ENCODE peak calls at places on chromosomes 3 and 15, in four cellular contexts. J, C, W and T are unnamed samples.

GRCh38 chr3:178334239-178334638 is 202.0 kb upstream of the KCNMB2 start:
- DNase-seq in J (no peak), W (no peak), C (no peak), T (no peak)

GRCh38 chr15:77296773-77297337 is 123.0 kb downstream of the PEAK1 start:
- DNase-seq in J (no peak), W (no peak), C (no peak), T (peak)

GRCh38 chr3:42763023-42763422 is 10.0 kb downstream of the CCDC13 start:
- DNase-seq in J (peak), C (peak), W (no peak), T (no peak)

GRCh38 chr3:127137113-127137512 is 55.8 kb upstream of the PRR23E start:
- DNase-seq in W (no peak), C (no peak), J (no peak), T (no peak)

GRCh38 chr3:53254190-53254809 is 1.5 kb downstream of the TKT start:
- DNase-seq in J (peak), W (no peak), C (peak), T (no peak)

GRCh38 chr15:76460871-76461270 is 124.3 kb downstream of the ISL2 start:
- DNase-seq in W (no peak), J (peak), C (no peak), T (no peak)

GRCh38 chr15:96515391-96515790 is 184.9 kb downstream of the NR2F2 start:
- DNase-seq in W (no peak), J (no peak), C (no peak), T (no peak)

GRCh38 chr3:45311327-45311726 is 77.0 kb upstream of the LARS2 start:
- DNase-seq in C (no peak), W (no peak), J (no peak), T (no peak)

GRCh38 chr3:71064976-71065763 is 518.4 kb downstream of the FOXP1 start:
- DNase-seq in C (peak), W (peak), J (peak), T (peak)

GRCh38 chr3:126646662-126647061 is 8.3 kb downstream of the TXNRD3 start:
- DNase-seq in C (no peak), W (no peak), J (peak), T (no peak)

GRCh38 chr15:68404056-68404798 is 27.7 kb downstream of the ITGA11 start:
- DNase-seq in C (no peak), W (peak), J (no peak), T (no peak)

GRCh38 chr15:57235186-57235585 is 141.1 kb upstream of the CGNL1 start:
- DNase-seq in J (no peak), C (no peak), W (no peak), T (no peak)

GRCh38 chr15:60734846-60735245 is 255.9 kb upstream of the ICE2 start:
- DNase-seq in J (no peak), W (no peak), C (no peak), T (no peak)

GRCh38 chr3:42179110-42179725 is 86.8 kb downstream of the CCK start:
- DNase-seq in J (peak), C (no peak), W (peak), T (peak)

GRCh38 chr3:123202451-123202850 is 708 bp downstream of the SEC22A start:
- DNase-seq in C (peak), J (no peak), W (peak), T (peak)

GRCh38 chr3:171953300-171954022 is 85.9 kb upstream of the FNDC3B start:
- DNase-seq in J (no peak), C (no peak), W (no peak), T (peak)

GRCh38 chr15:75067123-75067854 is 43.9 kb downstream of the PPCDC start:
- DNase-seq in J (peak), C (no peak), W (no peak), T (no peak)

GRCh38 chr15:67130673-67131601 is 65.5 kb downstream of the SMAD3 start:
- DNase-seq in J (no peak), W (no peak), C (no peak), T (no peak)

GRCh38 chr3:57961828-57962447 is 46.3 kb upstream of the FLNB start:
- DNase-seq in C (peak), W (no peak), J (peak), T (no peak)

GRCh38 chr3:130968231-130968630 is 58.4 kb downstream of the ASTE1 start:
- DNase-seq in C (no peak), W (no peak), J (peak), T (no peak)

GRCh38 chr3:8500208-8500961 is 1.2 kb upstream of the LMCD1 start:
- DNase-seq in W (peak), J (peak), C (no peak), T (no peak)

GRCh38 chr3:24963762-24964625 is 464.1 kb upstream of the RARB start:
- DNase-seq in W (no peak), J (peak), C (peak), T (no peak)

GRCh38 chr15:39746176-39746575 is 36.5 kb downstream of the FSIP1 start:
- DNase-seq in C (no peak), J (no peak), W (no peak), T (no peak)

GRCh38 chr15:68309024-68309423 is 31.5 kb downstream of the FEM1B start:
- DNase-seq in W (no peak), C (no peak), J (peak), T (no peak)

GRCh38 chr3:193095366-193095765 is 145.7 kb upstream of the PLAAT1 start:
- DNase-seq in W (no peak), C (no peak), J (peak), T (no peak)

GRCh38 chr3:170002231-170002630 is 35.6 kb upstream of the GPR160 start:
- DNase-seq in C (no peak), J (no peak), W (no peak), T (no peak)

GRCh38 chr3:196117809-196118208 is 35.9 kb upstream of the TFRC start:
- DNase-seq in J (no peak), W (no peak), C (no peak), T (no peak)

GRCh38 chr15:60006203-60006782 is 2.2 kb downstream of the FOXB1 start:
- DNase-seq in J (peak), C (no peak), W (peak), T (peak)

GRCh38 chr3:188780188-188781147 is 391.3 kb upstream of the TPRG1 start:
- DNase-seq in J (peak), C (no peak), W (no peak), T (no peak)

GRCh38 chr15:84929795-84930371 is 45.4 kb downstream of the SLC28A1 start:
- DNase-seq in C (no peak), J (peak), W (no peak), T (no peak)

GRCh38 chr15:82571722-82572222 is 31.5 kb upstream of the RPS17 start:
- DNase-seq in W (peak), J (peak), C (no peak), T (peak)

GRCh38 chr15:79942656-79943481 is 28.1 kb downstream of the BCL2A1 start:
- DNase-seq in C (no peak), J (peak), W (no peak), T (no peak)

GRCh38 chr3:108468577-108468976 is 41.8 kb downstream of the MYH15 start:
- DNase-seq in J (no peak), C (no peak), W (no peak), T (no peak)

GRCh38 chr15:78454992-78455391 is 17.0 kb downstream of the IREB2 start:
- DNase-seq in C (peak), J (no peak), W (no peak), T (no peak)

GRCh38 chr3:72907851-72908620 is 20.2 kb downstream of the GXYLT2 start:
- DNase-seq in C (no peak), W (no peak), J (peak), T (peak)

GRCh38 chr15:27061739-27062138 is 90.8 kb downstream of the GABRG3 start:
- DNase-seq in C (no peak), J (no peak), W (no peak), T (no peak)

GRCh38 chr3:162489853-162490252 is 993.2 kb downstream of the OTOL1 start:
- DNase-seq in W (no peak), J (peak), C (no peak), T (no peak)

GRCh38 chr15:60508442-60508841 is 29.5 kb upstream of the ICE2 start:
- DNase-seq in W (no peak), J (no peak), C (no peak), T (no peak)

GRCh38 chr3:111548060-111548459 is 6.1 kb downstream of the CD96 start:
- DNase-seq in J (no peak), W (no peak), C (no peak), T (no peak)
- H2AFZ ChIP-seq in J (no peak), W (no peak), C (no peak), T (peak)

GRCh38 chr3:89155811-89156210 is 48.4 kb downstream of the EPHA3 start:
- DNase-seq in C (no peak), J (no peak), W (no peak), T (no peak)
- H2AFZ ChIP-seq in C (no peak), J (peak), W (no peak), T (peak)

GRCh38 chr3:144358191-144358590 is 386.6 kb downstream of the DIPK2A start:
- DNase-seq in W (no peak), J (no peak), C (no peak), T (no peak)
- H2AFZ ChIP-seq in W (no peak), J (no peak), C (no peak), T (no peak)

GRCh38 chr3:4950948-4951347 is 28.3 kb upstream of the BHLHE40 start:
- DNase-seq in W (no peak), C (no peak), J (no peak), T (no peak)
- H2AFZ ChIP-seq in W (no peak), C (no peak), J (no peak), T (no peak)

GRCh38 chr3:183924956-183925355 is 40.3 kb upstream of the PARL start:
- DNase-seq in C (no peak), J (peak), W (no peak), T (peak)
- H2AFZ ChIP-seq in C (no peak), J (no peak), W (no peak), T (no peak)